ENCODE peak calls at places on chromosomes 11 and 22, in five cellular contexts. T is spleen, A is Peyer's patch, N is body of pancreas, M is IMR-90. X is an unnamed sample.

GRCh38 chr11:117366183-117366582 is 38.5 kb downstream of the CEP164 start:
- DNase-seq in N (no peak), T (no peak), A (no peak), M (no peak), X (no peak)

GRCh38 chr11:18010271-18010670 is 2.6 kb downstream of the SERGEF start:
- DNase-seq in T (no peak), A (no peak), M (no peak), N (no peak), X (no peak)

GRCh38 chr11:35593143-35593542 is 25.1 kb upstream of the FJX1 start:
- DNase-seq in T (no peak), A (no peak), N (no peak), M (peak; percentile 83), X (no peak)

GRCh38 chr11:69721061-69721460 is 17.2 kb upstream of the FGF19 start:
- DNase-seq in A (no peak), T (no peak), N (no peak), M (no peak), X (no peak)

GRCh38 chr11:91742155-91742554 is 482.5 kb upstream of the FAT3 start:
- DNase-seq in M (no peak), T (no peak), N (no peak), A (no peak), X (no peak)

GRCh38 chr22:43158778-43159483 is 7.6 kb downstream of the TSPO start:
- DNase-seq in A (no peak), M (no peak), T (no peak), N (no peak), X (no peak)

GRCh38 chr11:62129610-62130497 is 6.0 kb downstream of the INCENP start:
- DNase-seq in A (peak; percentile 42), N (no peak), T (no peak), M (no peak), X (no peak)

GRCh38 chr11:15053201-15053685 is 20.1 kb upstream of the CALCB start:
- DNase-seq in M (no peak), A (no peak), N (no peak), T (no peak), X (no peak)

GRCh38 chr11:121499405-121499804 is 46.6 kb upstream of the SORL1-AS1 start:
- DNase-seq in A (no peak), M (no peak), T (no peak), N (no peak), X (no peak)

GRCh38 chr11:23732026-23732425 is 764.8 kb upstream of the LUZP2 start:
- DNase-seq in M (peak; percentile 65), A (no peak), T (peak; percentile 40), N (no peak), X (no peak)

GRCh38 chr11:118893662-118894061 is 10.0 kb downstream of the CXCR5 start:
- DNase-seq in T (peak; percentile 83), N (no peak), A (peak; percentile 47), M (no peak), X (no peak)

GRCh38 chr11:130554241-130555055 is 106.0 kb downstream of the ADAMTS15 start:
- DNase-seq in M (peak; percentile 44), A (no peak), T (no peak), N (no peak), X (no peak)

GRCh38 chr22:42258126-42258525 is 12.3 kb downstream of the TCF20 start:
- DNase-seq in N (no peak), T (no peak), A (no peak), M (no peak), X (no peak)

GRCh38 chr22:23529166-23530103 is 50.7 kb downstream of the IGLL1 start:
- DNase-seq in T (peak; percentile 58), M (no peak), A (no peak), N (no peak), X (no peak)

GRCh38 chr11:121451178-121451981 is 734 bp upstream of the SORL1 start:
- DNase-seq in M (no peak), N (peak; percentile 24), T (peak; percentile 85), A (peak; percentile 88), X (no peak)

GRCh38 chr11:131146817-131147490 is 223.5 kb upstream of the NTM start:
- DNase-seq in N (no peak), M (peak; percentile 36), T (no peak), A (no peak), X (no peak)

GRCh38 chr11:93560534-93560933 is 17.3 kb upstream of the SMCO4 start:
- DNase-seq in N (no peak), M (no peak), A (no peak), T (no peak), X (no peak)

GRCh38 chr11:130536106-130537040 is 87.9 kb downstream of the ADAMTS15 start:
- DNase-seq in T (no peak), A (no peak), N (no peak), M (peak; percentile 30), X (no peak)

GRCh38 chr22:40593460-40594273 is 42.9 kb downstream of the MRTFA start:
- DNase-seq in M (no peak), A (no peak), T (no peak), N (no peak), X (no peak)

GRCh38 chr11:33329705-33330329 is 72.6 kb downstream of the HIPK3 start:
- DNase-seq in T (no peak), M (peak; percentile 72), N (peak; percentile 65), A (peak; percentile 76), X (peak; percentile 84)

GRCh38 chr11:1194231-1194976 is 28.5 kb upstream of the MUC5B start:
- DNase-seq in M (no peak), N (peak; percentile 3), T (peak; percentile 65), A (peak; percentile 42), X (no peak)

GRCh38 chr11:37946155-37946766 is 1348.2 kb upstream of the RAG2 start:
- DNase-seq in T (no peak), A (peak; percentile 54), N (peak; percentile 54), M (peak; percentile 27), X (peak; percentile 66)

GRCh38 chr22:27133951-27134664 is 476.7 kb downstream of the MIAT start:
- DNase-seq in M (peak; percentile 86), T (no peak), N (no peak), A (peak; percentile 59), X (peak; percentile 83)

GRCh38 chr11:31870609-31871309 is 59.6 kb upstream of the PAX6 start:
- DNase-seq in M (peak; percentile 33), N (peak; percentile 64), T (no peak), A (peak; percentile 48), X (peak; percentile 40)

GRCh38 chr22:31622980-31623379 is 39.0 kb downstream of the PISD start:
- DNase-seq in M (no peak), A (no peak), N (no peak), T (no peak), X (no peak)

GRCh38 chr22:31623634-31624312 is 38.2 kb downstream of the PISD start:
- DNase-seq in T (peak; percentile 76), M (no peak), A (no peak), N (no peak), X (no peak)

GRCh38 chr22:31619611-31620300 is 42.3 kb downstream of the PISD start:
- DNase-seq in N (no peak), M (no peak), T (no peak), A (no peak), X (no peak)

GRCh38 chr22:31620756-31621480 is 41.1 kb downstream of the PISD start:
- DNase-seq in N (no peak), T (no peak), A (no peak), M (no peak), X (no peak)

DNA sequence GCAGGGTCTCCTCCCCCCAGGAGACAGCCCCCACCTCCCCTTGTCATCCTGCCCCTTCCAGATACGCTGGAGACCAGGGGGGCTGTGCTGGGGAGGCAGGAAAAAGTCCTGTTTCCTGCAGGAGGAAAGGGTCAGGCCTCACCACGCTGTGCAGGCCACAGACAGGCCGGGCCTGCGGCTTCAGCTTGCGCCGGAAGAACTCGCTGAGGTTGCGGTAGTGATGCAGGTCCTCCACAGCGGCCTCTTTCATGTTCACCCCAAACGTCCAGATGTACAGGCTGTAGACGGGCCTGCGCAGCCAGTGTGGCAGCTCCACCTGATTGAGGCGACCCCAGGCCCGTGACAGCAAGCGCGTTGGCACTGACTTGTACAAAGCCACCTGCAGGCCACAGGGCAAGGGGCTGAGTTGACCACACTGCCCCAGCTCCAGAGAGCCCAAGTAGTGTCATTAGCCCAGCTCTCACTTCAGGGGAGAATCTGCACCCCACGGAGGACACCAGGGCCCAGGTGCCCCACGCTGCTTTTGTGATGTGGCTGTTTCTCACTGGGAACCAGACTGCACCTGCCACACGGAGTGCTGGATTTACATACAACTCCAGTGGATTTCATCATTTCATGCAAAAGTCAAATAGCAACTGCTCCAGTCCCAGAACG is 40.4 kb downstream of the PISD start:
- DNase-seq in M (no peak), A (no peak), T (no peak), N (no peak), X (no peak)
- TF ChIP-seq POLR2A in M (no peak), A (no peak), T (no peak), N (no peak), X (no peak)

GRCh38 chr22:35350539-35351503 is 30.1 kb upstream of the HMOX1 start:
- DNase-seq in M (peak; percentile 89), T (peak; percentile 97), N (peak; percentile 94), A (peak; percentile 95), X (peak; percentile 94)

GRCh38 chr22:35348026-35348590 is 32.8 kb upstream of the HMOX1 start:
- DNase-seq in M (no peak), N (no peak), A (no peak), T (no peak), X (no peak)

GRCh38 chr22:35349704-35350538 is 31.0 kb upstream of the HMOX1 start:
- DNase-seq in T (peak; percentile 82), N (peak; percentile 33), M (peak; percentile 37), A (no peak), X (no peak)

GRCh38 chr22:35348703-35349102 is 32.2 kb upstream of the HMOX1 start:
- DNase-seq in T (no peak), A (no peak), M (no peak), N (no peak), X (no peak)

DNA sequence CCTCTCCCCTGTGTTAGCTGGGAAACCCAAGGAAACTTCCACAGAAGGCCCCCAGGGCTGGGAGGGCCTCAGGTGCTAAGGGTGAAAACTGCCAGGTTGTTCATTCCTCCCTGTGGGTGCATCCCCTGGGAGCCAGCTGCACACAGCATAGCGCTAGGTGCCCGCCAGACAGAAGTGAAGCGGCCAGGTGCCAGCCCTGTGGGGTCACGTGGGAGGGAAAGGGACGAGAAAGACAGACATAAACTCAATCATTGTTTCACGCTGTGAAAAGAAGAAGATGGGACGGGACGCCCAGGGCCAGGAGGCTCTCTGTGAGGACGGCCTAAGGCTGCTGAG is 31.6 kb upstream of the HMOX1 start:
- DNase-seq in T (peak; percentile 76), A (no peak), M (no peak), N (peak; percentile 52), X (no peak)
- TF ChIP-seq POLR2A in T (no peak), A (no peak), M (no peak), N (no peak), X (no peak)

GRCh38 chr22:49756656-49757055 is 71.0 kb downstream of the BRD1 start:
- DNase-seq in N (no peak), T (no peak), M (no peak), A (peak; percentile 27), X (no peak)
- TF ChIP-seq POLR2A in N (no peak), T (no peak), M (no peak), A (no peak), X (no peak)

GRCh38 chr11:103109818-103110388 is 677 bp downstream of the DYNC2H1 start:
- DNase-seq in M (no peak), T (peak; percentile 75), N (peak; percentile 6), A (no peak), X (peak; percentile 37)

GRCh38 chr11:103110406-103110805 is 1.2 kb downstream of the DYNC2H1 start:
- DNase-seq in N (no peak), T (no peak), M (peak; percentile 56), A (no peak), X (peak; percentile 27)

GRCh38 chr11:103112364-103112763 is 3.1 kb downstream of the DYNC2H1 start:
- DNase-seq in A (no peak), T (no peak), M (no peak), N (no peak), X (no peak)

GRCh38 chr11:103111400-103111799 is 2.2 kb downstream of the DYNC2H1 start:
- DNase-seq in T (no peak), A (no peak), M (no peak), N (no peak), X (no peak)

GRCh38 chr11:103108933-103109817 is at the start of gene DYNC2H1:
- DNase-seq in T (peak; percentile 97), N (peak; percentile 91), A (peak; percentile 94), M (peak; percentile 91), X (peak; percentile 94)
- TF ChIP-seq POLR2A in T (no peak), N (peak; percentile 45), A (no peak), M (no peak), X (peak; percentile 29)